ENCODE peak calls at places on chromosomes 3 and 15, in ten cellular contexts. One of them, this sample, is unnamed.
A peak's percentile ranks its signal among the peaks of the same experiment; 100 is the strongest.

GRCh38 chr15:31458591-31458990 is 132.0 kb downstream of the KLF13 start:
- DNase-seq in NCI-H1436: no peak
- DNase-seq in GM23248: no peak
- DNase-seq in keratinocyte: no peak
- DNase-seq in gastrocnemius medialis: no peak
- DNase-seq in pancreas: no peak
- DNase-seq in memory B cell: no peak
- DNase-seq in non-pigmented ciliary epithelial cell: no peak
- DNase-seq in 8988T: no peak
- DNase-seq in HS-5: no peak
- DNase-seq in this sample: no peak

GRCh38 chr3:64122476-64122875 is 99.2 kb upstream of the PSMD6 start:
- DNase-seq in GM23248: no peak
- DNase-seq in HS-5: no peak
- DNase-seq in 8988T: no peak
- DNase-seq in non-pigmented ciliary epithelial cell: no peak
- DNase-seq in pancreas: no peak
- DNase-seq in memory B cell: no peak
- DNase-seq in gastrocnemius medialis: no peak
- DNase-seq in keratinocyte: no peak
- DNase-seq in NCI-H1436: no peak
- DNase-seq in this sample: no peak

GRCh38 chr15:101431301-101431700 is 58.2 kb downstream of the PCSK6 start:
- DNase-seq in 8988T: no peak
- DNase-seq in keratinocyte: no peak
- DNase-seq in HS-5: no peak
- DNase-seq in gastrocnemius medialis: no peak
- DNase-seq in memory B cell: no peak
- DNase-seq in non-pigmented ciliary epithelial cell: no peak
- DNase-seq in pancreas: no peak
- DNase-seq in NCI-H1436: no peak
- DNase-seq in GM23248: no peak
- DNase-seq in this sample: no peak

GRCh38 chr15:70324001-70324974 is 226.6 kb upstream of the TLE3 start:
- DNase-seq in gastrocnemius medialis: no peak
- DNase-seq in 8988T: no peak
- DNase-seq in memory B cell: no peak
- DNase-seq in pancreas: no peak
- DNase-seq in GM23248: peak; percentile 81
- DNase-seq in keratinocyte: no peak
- DNase-seq in non-pigmented ciliary epithelial cell: no peak
- DNase-seq in HS-5: peak; percentile 41
- DNase-seq in NCI-H1436: no peak
- DNase-seq in this sample: peak; percentile 34

GRCh38 chr15:92693922-92694331 is 38.4 kb upstream of the FAM174B start:
- DNase-seq in memory B cell: no peak
- DNase-seq in pancreas: no peak
- DNase-seq in GM23248: peak; percentile 15
- DNase-seq in NCI-H1436: peak; percentile 25
- DNase-seq in keratinocyte: no peak
- DNase-seq in 8988T: peak; percentile 46
- DNase-seq in HS-5: no peak
- DNase-seq in non-pigmented ciliary epithelial cell: no peak
- DNase-seq in gastrocnemius medialis: no peak
- DNase-seq in this sample: no peak

GRCh38 chr3:30294241-30294667 is 312.1 kb upstream of the TGFBR2 start:
- DNase-seq in pancreas: no peak
- DNase-seq in NCI-H1436: no peak
- DNase-seq in non-pigmented ciliary epithelial cell: no peak
- DNase-seq in GM23248: peak; percentile 25
- DNase-seq in keratinocyte: no peak
- DNase-seq in HS-5: no peak
- DNase-seq in memory B cell: no peak
- DNase-seq in gastrocnemius medialis: no peak
- DNase-seq in 8988T: no peak
- DNase-seq in this sample: no peak

GRCh38 chr3:113927556-113927955 is 20.3 kb upstream of the ZDHHC23 start:
- DNase-seq in GM23248: no peak
- DNase-seq in NCI-H1436: no peak
- DNase-seq in non-pigmented ciliary epithelial cell: no peak
- DNase-seq in pancreas: no peak
- DNase-seq in gastrocnemius medialis: no peak
- DNase-seq in memory B cell: no peak
- DNase-seq in HS-5: no peak
- DNase-seq in 8988T: no peak
- DNase-seq in keratinocyte: no peak
- DNase-seq in this sample: no peak

GRCh38 chr3:42556089-42556632 is 25.6 kb downstream of the SEC22C start:
- DNase-seq in non-pigmented ciliary epithelial cell: no peak
- DNase-seq in gastrocnemius medialis: no peak
- DNase-seq in keratinocyte: no peak
- DNase-seq in memory B cell: no peak
- DNase-seq in GM23248: no peak
- DNase-seq in pancreas: no peak
- DNase-seq in HS-5: no peak
- DNase-seq in 8988T: no peak
- DNase-seq in NCI-H1436: no peak
- DNase-seq in this sample: no peak

GRCh38 chr3:115436767-115437301 is 186.5 kb upstream of the GAP43 start:
- DNase-seq in gastrocnemius medialis: no peak
- DNase-seq in HS-5: peak; percentile 98
- DNase-seq in memory B cell: no peak
- DNase-seq in pancreas: no peak
- DNase-seq in NCI-H1436: no peak
- DNase-seq in GM23248: peak; percentile 97
- DNase-seq in non-pigmented ciliary epithelial cell: peak; percentile 93
- DNase-seq in 8988T: peak; percentile 11
- DNase-seq in keratinocyte: no peak
- DNase-seq in this sample: peak; percentile 51

GRCh38 chr3:127043041-127043641 is 60.2 kb downstream of the PLXNA1 start:
- DNase-seq in keratinocyte: no peak
- DNase-seq in NCI-H1436: no peak
- DNase-seq in HS-5: no peak
- DNase-seq in pancreas: peak; percentile 76
- DNase-seq in memory B cell: no peak
- DNase-seq in GM23248: no peak
- DNase-seq in gastrocnemius medialis: peak; percentile 13
- DNase-seq in non-pigmented ciliary epithelial cell: no peak
- DNase-seq in 8988T: peak; percentile 90
- DNase-seq in this sample: no peak

GRCh38 chr3:128311441-128311844 is 155.2 kb downstream of the DNAJB8 start:
- DNase-seq in 8988T: no peak
- DNase-seq in NCI-H1436: no peak
- DNase-seq in memory B cell: no peak
- DNase-seq in GM23248: no peak
- DNase-seq in non-pigmented ciliary epithelial cell: no peak
- DNase-seq in pancreas: no peak
- DNase-seq in HS-5: no peak
- DNase-seq in keratinocyte: no peak
- DNase-seq in gastrocnemius medialis: no peak
- DNase-seq in this sample: no peak

GRCh38 chr3:124779751-124780191 is 49.5 kb downstream of the UMPS start:
- DNase-seq in NCI-H1436: no peak
- DNase-seq in GM23248: no peak
- DNase-seq in gastrocnemius medialis: no peak
- DNase-seq in HS-5: no peak
- DNase-seq in 8988T: no peak
- DNase-seq in memory B cell: no peak
- DNase-seq in keratinocyte: no peak
- DNase-seq in pancreas: peak; percentile 72
- DNase-seq in non-pigmented ciliary epithelial cell: no peak
- DNase-seq in this sample: no peak

GRCh38 chr15:74724570-74725240 is 623 bp downstream of the CYP1A1 start:
- DNase-seq in keratinocyte: no peak
- DNase-seq in pancreas: no peak
- DNase-seq in 8988T: no peak
- DNase-seq in memory B cell: no peak
- DNase-seq in non-pigmented ciliary epithelial cell: no peak
- DNase-seq in GM23248: no peak
- DNase-seq in gastrocnemius medialis: no peak
- DNase-seq in HS-5: no peak
- DNase-seq in NCI-H1436: no peak
- DNase-seq in this sample: no peak

GRCh38 chr3:34411596-34411995 is 613.2 kb downstream of the PDCD6IP start:
- DNase-seq in gastrocnemius medialis: no peak
- DNase-seq in non-pigmented ciliary epithelial cell: no peak
- DNase-seq in GM23248: no peak
- DNase-seq in 8988T: no peak
- DNase-seq in memory B cell: no peak
- DNase-seq in pancreas: no peak
- DNase-seq in keratinocyte: no peak
- DNase-seq in NCI-H1436: no peak
- DNase-seq in HS-5: no peak
- DNase-seq in this sample: no peak

GRCh38 chr3:74897006-74897405 is 282.5 kb upstream of the CNTN3 start:
- DNase-seq in pancreas: no peak
- DNase-seq in non-pigmented ciliary epithelial cell: no peak
- DNase-seq in HS-5: no peak
- DNase-seq in 8988T: no peak
- DNase-seq in GM23248: peak; percentile 44
- DNase-seq in memory B cell: no peak
- DNase-seq in keratinocyte: no peak
- DNase-seq in gastrocnemius medialis: no peak
- DNase-seq in NCI-H1436: no peak
- DNase-seq in this sample: no peak

GRCh38 chr3:101542952-101543351 is 18.7 kb upstream of the TRMT10C start:
- DNase-seq in 8988T: no peak
- DNase-seq in pancreas: no peak
- DNase-seq in keratinocyte: no peak
- DNase-seq in NCI-H1436: no peak
- DNase-seq in gastrocnemius medialis: no peak
- DNase-seq in memory B cell: no peak
- DNase-seq in non-pigmented ciliary epithelial cell: no peak
- DNase-seq in GM23248: no peak
- DNase-seq in HS-5: no peak
- DNase-seq in this sample: no peak

GRCh38 chr15:50166216-50166615 is 15.8 kb upstream of the SLC27A2 start:
- DNase-seq in non-pigmented ciliary epithelial cell: no peak
- DNase-seq in memory B cell: no peak
- DNase-seq in NCI-H1436: no peak
- DNase-seq in keratinocyte: peak; percentile 58
- DNase-seq in gastrocnemius medialis: no peak
- DNase-seq in 8988T: no peak
- DNase-seq in GM23248: peak; percentile 85
- DNase-seq in pancreas: no peak
- DNase-seq in HS-5: peak; percentile 55
- DNase-seq in this sample: peak; percentile 61

GRCh38 chr3:16842710-16843270 is 42.0 kb upstream of the PLCL2 start:
- DNase-seq in gastrocnemius medialis: no peak
- DNase-seq in HS-5: no peak
- DNase-seq in non-pigmented ciliary epithelial cell: no peak
- DNase-seq in NCI-H1436: peak; percentile 26
- DNase-seq in pancreas: no peak
- DNase-seq in 8988T: no peak
- DNase-seq in GM23248: no peak
- DNase-seq in keratinocyte: no peak
- DNase-seq in memory B cell: no peak
- DNase-seq in this sample: no peak

GRCh38 chr15:87500240-87500639 is 756.3 kb downstream of the NTRK3 start:
- DNase-seq in GM23248: no peak
- DNase-seq in gastrocnemius medialis: no peak
- DNase-seq in HS-5: no peak
- DNase-seq in 8988T: no peak
- DNase-seq in non-pigmented ciliary epithelial cell: no peak
- DNase-seq in memory B cell: no peak
- DNase-seq in NCI-H1436: no peak
- DNase-seq in pancreas: no peak
- DNase-seq in keratinocyte: no peak
- DNase-seq in this sample: no peak

GRCh38 chr15:22253676-22254408 is 173.5 kb downstream of the OR4M2 start:
- DNase-seq in keratinocyte: no peak
- DNase-seq in pancreas: no peak
- DNase-seq in gastrocnemius medialis: no peak
- DNase-seq in NCI-H1436: no peak
- DNase-seq in HS-5: no peak
- DNase-seq in non-pigmented ciliary epithelial cell: no peak
- DNase-seq in memory B cell: no peak
- DNase-seq in GM23248: no peak
- DNase-seq in 8988T: no peak
- DNase-seq in this sample: no peak

GRCh38 chr3:12990781-12991480 is 82.3 kb downstream of the IQSEC1 start:
- DNase-seq in gastrocnemius medialis: no peak
- DNase-seq in memory B cell: no peak
- DNase-seq in pancreas: no peak
- DNase-seq in GM23248: peak; percentile 94
- DNase-seq in non-pigmented ciliary epithelial cell: peak; percentile 63
- DNase-seq in 8988T: peak; percentile 82
- DNase-seq in HS-5: peak; percentile 49
- DNase-seq in keratinocyte: no peak
- DNase-seq in NCI-H1436: no peak
- DNase-seq in this sample: no peak

GRCh38 chr3:183597959-183598358 is 37.5 kb upstream of the KLHL24 start:
- DNase-seq in non-pigmented ciliary epithelial cell: no peak
- DNase-seq in gastrocnemius medialis: no peak
- DNase-seq in HS-5: no peak
- DNase-seq in GM23248: no peak
- DNase-seq in keratinocyte: no peak
- DNase-seq in memory B cell: no peak
- DNase-seq in pancreas: no peak
- DNase-seq in 8988T: no peak
- DNase-seq in NCI-H1436: no peak
- DNase-seq in this sample: no peak

GRCh38 chr15:52980446-52980845 is 190.3 kb upstream of the ONECUT1 start:
- DNase-seq in non-pigmented ciliary epithelial cell: no peak
- DNase-seq in gastrocnemius medialis: no peak
- DNase-seq in HS-5: no peak
- DNase-seq in NCI-H1436: no peak
- DNase-seq in pancreas: no peak
- DNase-seq in memory B cell: no peak
- DNase-seq in keratinocyte: no peak
- DNase-seq in GM23248: no peak
- DNase-seq in 8988T: no peak
- DNase-seq in this sample: no peak

GRCh38 chr15:80932989-80933388 is 56.6 kb downstream of the MESD start:
- DNase-seq in non-pigmented ciliary epithelial cell: no peak
- DNase-seq in gastrocnemius medialis: no peak
- DNase-seq in pancreas: no peak
- DNase-seq in memory B cell: no peak
- DNase-seq in keratinocyte: no peak
- DNase-seq in NCI-H1436: no peak
- DNase-seq in HS-5: no peak
- DNase-seq in GM23248: no peak
- DNase-seq in 8988T: no peak
- DNase-seq in this sample: no peak

GRCh38 chr3:137778941-137779340 is 14.8 kb downstream of the SOX14 start:
- DNase-seq in keratinocyte: no peak
- DNase-seq in HS-5: no peak
- DNase-seq in NCI-H1436: no peak
- DNase-seq in memory B cell: no peak
- DNase-seq in gastrocnemius medialis: no peak
- DNase-seq in 8988T: no peak
- DNase-seq in GM23248: no peak
- DNase-seq in non-pigmented ciliary epithelial cell: no peak
- DNase-seq in pancreas: no peak
- DNase-seq in this sample: no peak

GRCh38 chr3:99817047-99817436 is 620 bp upstream of the CMSS1 start:
- DNase-seq in NCI-H1436: no peak
- DNase-seq in keratinocyte: no peak
- DNase-seq in pancreas: no peak
- DNase-seq in memory B cell: no peak
- DNase-seq in gastrocnemius medialis: peak; percentile 31
- DNase-seq in 8988T: no peak
- DNase-seq in non-pigmented ciliary epithelial cell: no peak
- DNase-seq in GM23248: peak; percentile 59
- DNase-seq in HS-5: no peak
- DNase-seq in this sample: no peak

GRCh38 chr3:97872209-97873042 is 50.6 kb downstream of the CRYBG3 start:
- DNase-seq in NCI-H1436: no peak
- DNase-seq in keratinocyte: peak; percentile 77
- DNase-seq in memory B cell: no peak
- DNase-seq in gastrocnemius medialis: no peak
- DNase-seq in GM23248: peak; percentile 98
- DNase-seq in HS-5: peak; percentile 87
- DNase-seq in non-pigmented ciliary epithelial cell: peak; percentile 89
- DNase-seq in pancreas: no peak
- DNase-seq in 8988T: no peak
- DNase-seq in this sample: peak; percentile 82

GRCh38 chr3:147392083-147392916 is 14.0 kb downstream of the ZIC4 start:
- DNase-seq in GM23248: peak; percentile 96
- DNase-seq in HS-5: no peak
- DNase-seq in memory B cell: no peak
- DNase-seq in 8988T: no peak
- DNase-seq in gastrocnemius medialis: peak; percentile 79
- DNase-seq in non-pigmented ciliary epithelial cell: no peak
- DNase-seq in NCI-H1436: no peak
- DNase-seq in keratinocyte: no peak
- DNase-seq in pancreas: peak; percentile 70
- DNase-seq in this sample: no peak

This sample was measured in epithelial cell of prostate.